ENCODE peak calls at places on chromosome 1, in six cellular contexts. One of them, this sample, is unnamed. For H3K27me3, the result is how much of the 10 kb centered on the place peaks cover.

GRCh38 chr1:201561195-201561564 is 22.3 kb downstream of the NAV1 start:
- DNase-seq in tibial nerve: no peak
- DNase-seq in breast epithelium: no peak
- DNase-seq in uterus: no peak
- DNase-seq in HL-60: no peak
- DNase-seq in heart right ventricle: no peak
- DNase-seq in this sample: no peak

GRCh38 chr1:77796695-77797405 is 17.4 kb downstream of the MIGA1 start:
- DNase-seq in tibial nerve: peak
- DNase-seq in breast epithelium: no peak
- DNase-seq in uterus: no peak
- DNase-seq in HL-60: no peak
- DNase-seq in heart right ventricle: no peak
- DNase-seq in this sample: no peak

GRCh38 chr1:38050397-38051141 is 4.0 kb upstream of the POU3F1 start:
- DNase-seq in tibial nerve: no peak
- DNase-seq in breast epithelium: no peak
- DNase-seq in uterus: no peak
- DNase-seq in HL-60: no peak
- DNase-seq in heart right ventricle: no peak
- DNase-seq in this sample: no peak

GRCh38 chr1:9246215-9246614 is 11.6 kb downstream of the H6PD start:
- DNase-seq in tibial nerve: no peak
- DNase-seq in breast epithelium: no peak
- DNase-seq in uterus: no peak
- DNase-seq in HL-60: no peak
- DNase-seq in heart right ventricle: no peak
- DNase-seq in this sample: no peak

GRCh38 chr1:106937104-106937503 is 119.4 kb upstream of the PRMT6 start:
- DNase-seq in tibial nerve: no peak
- DNase-seq in breast epithelium: no peak
- DNase-seq in uterus: no peak
- DNase-seq in HL-60: no peak
- DNase-seq in heart right ventricle: no peak
- DNase-seq in this sample: no peak

GRCh38 chr1:224851210-224851849 is 78.1 kb upstream of the DNAH14 start:
- DNase-seq in tibial nerve: peak
- DNase-seq in breast epithelium: peak
- DNase-seq in uterus: peak
- DNase-seq in HL-60: peak
- DNase-seq in heart right ventricle: peak
- DNase-seq in this sample: peak

GRCh38 chr1:31856140-31856539 is 40.3 kb upstream of the SPOCD1 start:
- DNase-seq in tibial nerve: no peak
- DNase-seq in breast epithelium: no peak
- DNase-seq in uterus: no peak
- DNase-seq in HL-60: no peak
- DNase-seq in heart right ventricle: no peak
- DNase-seq in this sample: no peak

GRCh38 chr1:214588963-214589597 is 13.9 kb upstream of the CENPF start:
- DNase-seq in tibial nerve: no peak
- DNase-seq in breast epithelium: no peak
- DNase-seq in uterus: no peak
- DNase-seq in HL-60: no peak
- DNase-seq in heart right ventricle: no peak
- DNase-seq in this sample: no peak

GRCh38 chr1:156859523-156860112 is 701 bp upstream of the INSRR start:
- DNase-seq in tibial nerve: peak
- DNase-seq in breast epithelium: peak
- DNase-seq in uterus: peak
- DNase-seq in HL-60: no peak
- DNase-seq in heart right ventricle: peak
- DNase-seq in this sample: no peak

GRCh38 chr1:176174108-176174507 is 33.0 kb downstream of the COP1 start:
- DNase-seq in tibial nerve: no peak
- DNase-seq in breast epithelium: no peak
- DNase-seq in uterus: no peak
- DNase-seq in HL-60: no peak
- DNase-seq in heart right ventricle: no peak
- DNase-seq in this sample: no peak

GRCh38 chr1:223214272-223214807 is 71.3 kb upstream of the TLR5 start:
- DNase-seq in tibial nerve: no peak
- DNase-seq in breast epithelium: no peak
- DNase-seq in uterus: no peak
- DNase-seq in HL-60: no peak
- DNase-seq in heart right ventricle: no peak
- DNase-seq in this sample: no peak

GRCh38 chr1:218357893-218358232 is 12.7 kb downstream of the TGFB2 start:
- DNase-seq in tibial nerve: no peak
- DNase-seq in breast epithelium: no peak
- DNase-seq in uterus: no peak
- DNase-seq in HL-60: no peak
- DNase-seq in heart right ventricle: no peak
- DNase-seq in this sample: no peak
- H3K4me3 ChIP-seq in tibial nerve: no peak
- H3K4me3 ChIP-seq in breast epithelium: no peak
- H3K4me3 ChIP-seq in uterus: no peak
- H3K4me3 ChIP-seq in HL-60: no peak
- H3K4me3 ChIP-seq in heart right ventricle: no peak
- H3K4me3 ChIP-seq in this sample: no peak

GRCh38 chr1:58573138-58573537 is 3.9 kb downstream of the TACSTD2 start:
- DNase-seq in tibial nerve: no peak
- DNase-seq in breast epithelium: no peak
- DNase-seq in uterus: no peak
- DNase-seq in HL-60: no peak
- DNase-seq in heart right ventricle: no peak
- DNase-seq in this sample: no peak
- H3K27ac ChIP-seq in tibial nerve: no peak
- H3K27ac ChIP-seq in breast epithelium: peak
- H3K27ac ChIP-seq in uterus: no peak
- H3K27ac ChIP-seq in HL-60: no peak
- H3K27ac ChIP-seq in heart right ventricle: no peak
- H3K27ac ChIP-seq in this sample: no peak

GRCh38 chr1:202658251-202658650 is 52.0 kb downstream of the SYT2 start:
- DNase-seq in tibial nerve: no peak
- DNase-seq in breast epithelium: no peak
- DNase-seq in uterus: no peak
- DNase-seq in HL-60: no peak
- DNase-seq in heart right ventricle: no peak
- DNase-seq in this sample: no peak
- H3K27me3 ChIP-seq in tibial nerve: under half
- H3K27me3 ChIP-seq in breast epithelium: under half
- H3K27me3 ChIP-seq in uterus: under half
- H3K27me3 ChIP-seq in HL-60: under half
- H3K27me3 ChIP-seq in heart right ventricle: under half
- H3K27me3 ChIP-seq in this sample: under half

GRCh38 chr1:41957568-41957967 is 38.8 kb upstream of the HIVEP3 start:
- DNase-seq in tibial nerve: no peak
- DNase-seq in breast epithelium: no peak
- DNase-seq in uterus: no peak
- DNase-seq in HL-60: no peak
- DNase-seq in heart right ventricle: no peak
- DNase-seq in this sample: no peak
- H3K4me3 ChIP-seq in tibial nerve: no peak
- H3K4me3 ChIP-seq in breast epithelium: no peak
- H3K4me3 ChIP-seq in uterus: no peak
- H3K4me3 ChIP-seq in HL-60: no peak
- H3K4me3 ChIP-seq in heart right ventricle: no peak
- H3K4me3 ChIP-seq in this sample: no peak

GRCh38 chr1:183279835-183280234 is 93.8 kb downstream of the LAMC2 start:
- DNase-seq in tibial nerve: no peak
- DNase-seq in breast epithelium: no peak
- DNase-seq in uterus: no peak
- DNase-seq in HL-60: peak
- DNase-seq in heart right ventricle: no peak
- DNase-seq in this sample: peak

GRCh38 chr1:183276386-183276785 is 90.3 kb downstream of the LAMC2 start:
- DNase-seq in tibial nerve: no peak
- DNase-seq in breast epithelium: no peak
- DNase-seq in uterus: no peak
- DNase-seq in HL-60: no peak
- DNase-seq in heart right ventricle: no peak
- DNase-seq in this sample: no peak

GRCh38 chr1:183278736-183279591 is 92.9 kb downstream of the LAMC2 start:
- DNase-seq in tibial nerve: no peak
- DNase-seq in breast epithelium: no peak
- DNase-seq in uterus: no peak
- DNase-seq in HL-60: peak
- DNase-seq in heart right ventricle: no peak
- DNase-seq in this sample: peak

GRCh38 chr1:183275322-183275721 is 89.3 kb downstream of the LAMC2 start:
- DNase-seq in tibial nerve: no peak
- DNase-seq in breast epithelium: no peak
- DNase-seq in uterus: no peak
- DNase-seq in HL-60: no peak
- DNase-seq in heart right ventricle: no peak
- DNase-seq in this sample: no peak

GRCh38 chr1:183277821-183278735 is 92.0 kb downstream of the LAMC2 start:
- DNase-seq in tibial nerve: no peak
- DNase-seq in breast epithelium: no peak
- DNase-seq in uterus: no peak
- DNase-seq in HL-60: no peak
- DNase-seq in heart right ventricle: no peak
- DNase-seq in this sample: peak
- H3K27ac ChIP-seq in tibial nerve: no peak
- H3K27ac ChIP-seq in breast epithelium: no peak
- H3K27ac ChIP-seq in uterus: no peak
- H3K27ac ChIP-seq in HL-60: no peak
- H3K27ac ChIP-seq in heart right ventricle: peak
- H3K27ac ChIP-seq in this sample: peak

GRCh38 chr1:7621334-7622219 is 149.5 kb upstream of the VAMP3 start:
- DNase-seq in tibial nerve: no peak
- DNase-seq in breast epithelium: no peak
- DNase-seq in uterus: no peak
- DNase-seq in HL-60: no peak
- DNase-seq in heart right ventricle: no peak
- DNase-seq in this sample: no peak

GRCh38 chr1:7625401-7625800 is 145.7 kb upstream of the VAMP3 start:
- DNase-seq in tibial nerve: no peak
- DNase-seq in breast epithelium: no peak
- DNase-seq in uterus: no peak
- DNase-seq in HL-60: no peak
- DNase-seq in heart right ventricle: no peak
- DNase-seq in this sample: no peak

GRCh38 chr1:7628273-7628672 is 142.8 kb upstream of the VAMP3 start:
- DNase-seq in tibial nerve: no peak
- DNase-seq in breast epithelium: no peak
- DNase-seq in uterus: no peak
- DNase-seq in HL-60: no peak
- DNase-seq in heart right ventricle: no peak
- DNase-seq in this sample: no peak

GRCh38 chr1:7623886-7624285 is 147.2 kb upstream of the VAMP3 start:
- DNase-seq in tibial nerve: no peak
- DNase-seq in breast epithelium: no peak
- DNase-seq in uterus: no peak
- DNase-seq in HL-60: no peak
- DNase-seq in heart right ventricle: no peak
- DNase-seq in this sample: no peak

GRCh38 chr1:7624791-7625355 is 146.2 kb upstream of the VAMP3 start:
- DNase-seq in tibial nerve: no peak
- DNase-seq in breast epithelium: peak
- DNase-seq in uterus: no peak
- DNase-seq in HL-60: no peak
- DNase-seq in heart right ventricle: no peak
- DNase-seq in this sample: no peak
- H3K27me3 ChIP-seq in tibial nerve: under half
- H3K27me3 ChIP-seq in breast epithelium: under half
- H3K27me3 ChIP-seq in uterus: under half
- H3K27me3 ChIP-seq in HL-60: under half
- H3K27me3 ChIP-seq in heart right ventricle: under half
- H3K27me3 ChIP-seq in this sample: under half

DNA sequence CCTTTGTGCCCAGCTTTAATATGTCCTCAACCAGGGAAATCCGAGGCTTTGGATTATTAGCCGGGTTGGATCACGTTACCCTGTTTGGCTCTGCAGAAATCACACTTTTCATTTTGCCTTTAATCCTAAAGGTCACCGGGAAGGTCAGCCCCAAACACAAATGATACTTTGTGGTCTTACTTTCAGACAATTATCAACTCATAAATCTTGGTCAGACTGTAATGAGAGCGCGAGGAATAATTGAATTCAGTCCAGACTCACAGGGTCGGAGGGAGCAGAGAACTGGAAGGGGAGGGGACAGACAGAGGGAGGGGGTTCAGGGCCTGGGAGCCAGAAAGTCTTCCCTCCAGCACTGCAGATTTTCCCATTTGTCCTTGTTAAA is 91.7 kb upstream of the NFIA start:
- DNase-seq in tibial nerve: no peak
- DNase-seq in breast epithelium: no peak
- DNase-seq in uterus: no peak
- DNase-seq in HL-60: no peak
- DNase-seq in heart right ventricle: no peak
- DNase-seq in this sample: no peak
- H3K4me3 ChIP-seq in tibial nerve: no peak
- H3K4me3 ChIP-seq in breast epithelium: no peak
- H3K4me3 ChIP-seq in uterus: no peak
- H3K4me3 ChIP-seq in HL-60: no peak
- H3K4me3 ChIP-seq in heart right ventricle: no peak
- H3K4me3 ChIP-seq in this sample: no peak

DNA sequence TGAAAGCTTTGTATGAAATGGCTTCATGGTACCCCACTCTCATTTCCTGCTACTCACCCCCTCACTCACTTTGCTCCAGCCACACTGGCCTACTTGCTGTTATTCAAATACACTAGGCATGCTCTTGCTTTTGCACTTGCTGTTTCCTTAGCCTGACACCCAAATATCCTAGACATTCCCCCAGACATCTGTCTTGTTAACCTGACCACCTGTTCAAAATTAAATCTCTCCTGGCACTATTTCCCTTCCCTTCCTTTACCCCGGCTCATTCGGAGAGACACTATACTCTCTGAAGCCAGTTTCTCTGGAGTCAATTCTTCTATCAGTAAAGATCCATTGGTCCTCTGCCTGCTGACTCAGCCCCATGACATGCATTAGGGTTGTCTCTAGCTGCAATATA is 306.0 kb upstream of the SGIP1 start:
- DNase-seq in tibial nerve: no peak
- DNase-seq in breast epithelium: no peak
- DNase-seq in uterus: no peak
- DNase-seq in HL-60: no peak
- DNase-seq in heart right ventricle: no peak
- DNase-seq in this sample: no peak
- H3K27ac ChIP-seq in tibial nerve: no peak
- H3K27ac ChIP-seq in breast epithelium: no peak
- H3K27ac ChIP-seq in uterus: no peak
- H3K27ac ChIP-seq in HL-60: no peak
- H3K27ac ChIP-seq in heart right ventricle: no peak
- H3K27ac ChIP-seq in this sample: no peak

This sample was measured in SJSA1.